ENCODE peak calls at places on chromosome 16, in nine cellular contexts. T is HT1080; F is AG04450; Z is left ventricle myocardium superior; W is NCI-H2171 treated with DMSO at 0.1 percent for 48 hours; R is activated T-cell treated with anti-CD3 and anti-CD28 coated beads, Interleukin-2, amount 50 U/mL, for 72 hours; N is stimulated activated CD8-positive, alpha-beta memory T cell treated with anti-CD3 and anti-CD28 coated beads, Interleukin-7, amount 100 ng/mL, for 1 hour; S is iPS-NIHi11; B is activated CD4-positive, alpha-beta T cell treated with anti-CD3 and anti-CD28 coated beads for 1 hour. K is an unnamed sample.

GRCh38 chr16:66908762-66909559 is 9.7 kb downstream of the CDH16 start:
- DNase-seq in T (no peak), F (no peak), Z (no peak), W (no peak), R (no peak), N (no peak), S (no peak), B (no peak), K (peak; percentile 2)

GRCh38 chr16:23026777-23027362 is 122.4 kb downstream of the USP31 start:
- DNase-seq in T (peak; percentile 49), F (no peak), Z (no peak), W (peak; percentile 62), R (no peak), N (no peak), S (peak; percentile 84), B (no peak), K (no peak)

GRCh38 chr16:83974475-83974874 is 6.4 kb downstream of the NECAB2 start:
- DNase-seq in T (no peak), F (no peak), Z (no peak), W (peak; percentile 52), R (no peak), N (no peak), S (no peak), B (no peak), K (no peak)

GRCh38 chr16:26599786-26600107 is 467.0 kb upstream of the C16orf82 start:
- DNase-seq in T (no peak), F (no peak), Z (no peak), W (no peak), R (peak; percentile 30), N (no peak), S (no peak), B (no peak), K (no peak)

GRCh38 chr16:85153046-85153445 is 40.8 kb upstream of the CIBAR2 start:
- DNase-seq in T (no peak), F (no peak), Z (no peak), W (no peak), R (no peak), N (no peak), S (no peak), B (no peak), K (no peak)

GRCh38 chr16:28534542-28535373 is 4.0 kb downstream of the NUPR1 start:
- DNase-seq in T (no peak), F (no peak), Z (no peak), W (no peak), R (no peak), N (no peak), S (no peak), B (no peak), K (peak; percentile 42)

GRCh38 chr16:74650966-74651567 is 15.6 kb downstream of the RFWD3 start:
- DNase-seq in T (no peak), F (no peak), Z (no peak), W (peak; percentile 8), R (no peak), N (no peak), S (no peak), B (no peak), K (no peak)

GRCh38 chr16:21023509-21024202 is 123.1 kb downstream of the LYRM1 start:
- DNase-seq in T (no peak), F (no peak), Z (peak; percentile 63), W (no peak), R (no peak), N (no peak), S (no peak), B (no peak), K (peak; percentile 53)

GRCh38 chr16:11256657-11257130 is 690 bp upstream of the SOCS1 start:
- DNase-seq in T (peak; percentile 32), F (no peak), Z (peak; percentile 86), W (no peak), R (peak; percentile 66), N (no peak), S (no peak), B (peak; percentile 27), K (peak; percentile 68)

GRCh38 chr16:68332411-68333121 is 21.7 kb downstream of the PRMT7 start:
- DNase-seq in T (no peak), F (peak; percentile 8), Z (no peak), W (no peak), R (no peak), N (no peak), S (no peak), B (no peak), K (no peak)

GRCh38 chr16:64974381-64974780 is 147.5 kb downstream of the CDH11 start:
- DNase-seq in T (no peak), F (no peak), Z (no peak), W (no peak), R (no peak), N (no peak), S (no peak), B (no peak), K (no peak)

GRCh38 chr16:59463776-59464175 is 729.7 kb upstream of the GOT2 start:
- DNase-seq in T (no peak), F (no peak), Z (no peak), W (no peak), R (no peak), N (no peak), S (no peak), B (no peak), K (no peak)

GRCh38 chr16:56672761-56673536 is 3.3 kb downstream of the MT1H start:
- DNase-seq in T (no peak), F (no peak), Z (no peak), W (no peak), R (no peak), N (no peak), S (no peak), B (no peak), K (no peak)

GRCh38 chr16:86505185-86505898 is 5.0 kb upstream of the FOXF1 start:
- DNase-seq in T (no peak), F (no peak), Z (no peak), W (no peak), R (no peak), N (no peak), S (no peak), B (no peak), K (no peak)

GRCh38 chr16:86396318-86396882 is 113.9 kb upstream of the FOXF1 start:
- DNase-seq in T (no peak), F (peak; percentile 91), Z (no peak), W (no peak), R (no peak), N (no peak), S (no peak), B (no peak), K (no peak)

GRCh38 chr16:78278047-78278446 is 178.6 kb downstream of the WWOX start:
- DNase-seq in T (no peak), F (no peak), Z (no peak), W (peak; percentile 24), R (no peak), N (no peak), S (no peak), B (no peak), K (no peak)

GRCh38 chr16:87956771-87957279 is 5.6 kb downstream of the BANP start:
- DNase-seq in T (no peak), F (no peak), Z (no peak), W (peak; percentile 69), R (peak; percentile 60), N (no peak), S (no peak), B (no peak), K (no peak)

GRCh38 chr16:979106-979505 is 2.5 kb upstream of the SOX8 start:
- DNase-seq in T (no peak), F (no peak), Z (no peak), W (no peak), R (no peak), N (no peak), S (no peak), B (no peak), K (no peak)

GRCh38 chr16:81167851-81168250 is 70.6 kb upstream of the BCO1 start:
- DNase-seq in T (no peak), F (no peak), Z (peak; percentile 74), W (no peak), R (no peak), N (no peak), S (no peak), B (no peak), K (no peak)

GRCh38 chr16:8831450-8832382 is 34.1 kb downstream of the PMM2 start:
- DNase-seq in T (no peak), F (no peak), Z (no peak), W (no peak), R (no peak), N (no peak), S (peak; percentile 61), B (no peak), K (no peak)

GRCh38 chr16:12575288-12575687 is 228.4 kb downstream of the CPPED1 start:
- DNase-seq in T (no peak), F (no peak), Z (no peak), W (peak; percentile 55), R (no peak), N (no peak), S (no peak), B (no peak), K (no peak)

GRCh38 chr16:75908718-75909117 is 182.4 kb upstream of the CPHXL start:
- DNase-seq in T (no peak), F (no peak), Z (no peak), W (peak; percentile 97), R (no peak), N (no peak), S (no peak), B (no peak), K (no peak)

GRCh38 chr16:4803479-4804243 is 1.2 kb upstream of the ROGDI start:
- DNase-seq in T (no peak), F (no peak), Z (no peak), W (no peak), R (no peak), N (no peak), S (no peak), B (no peak), K (no peak)

GRCh38 chr16:56108724-56109123 is 82.6 kb upstream of the GNAO1 start:
- DNase-seq in T (no peak), F (no peak), Z (no peak), W (peak; percentile 74), R (no peak), N (no peak), S (no peak), B (no peak), K (no peak)

GRCh38 chr16:11755022-11755760 is 12.5 kb upstream of the TXNDC11 start:
- DNase-seq in T (no peak), F (no peak), Z (no peak), W (peak; percentile 9), R (no peak), N (no peak), S (no peak), B (no peak), K (no peak)

GRCh38 chr16:25007284-25007984 is 7.7 kb downstream of the ARHGAP17 start:
- DNase-seq in T (no peak), F (no peak), Z (no peak), W (no peak), R (no peak), N (no peak), S (no peak), B (no peak), K (no peak)

GRCh38 chr16:84571010-84571409 is 46.9 kb downstream of the COTL1 start:
- DNase-seq in T (no peak), F (no peak), Z (no peak), W (peak; percentile 88), R (no peak), N (no peak), S (no peak), B (no peak), K (no peak)

GRCh38 chr16:3458278-3458851 is 14.9 kb downstream of the NAA60 start:
- DNase-seq in T (no peak), F (no peak), Z (peak; percentile 53), W (no peak), R (peak; percentile 39), N (no peak), S (peak; percentile 49), B (no peak), K (no peak)

GRCh38 chr16:85888405-85889331 is 10.3 kb upstream of the IRF8 start:
- DNase-seq in T (peak; percentile 96), F (no peak), Z (no peak), W (peak; percentile 11), R (peak; percentile 46), N (no peak), S (no peak), B (no peak), K (no peak)